ENCODE peak calls at places on chromosomes 7 and 10, in seven cellular contexts. D, I, H, E, V, X and A are unnamed samples.
A peak's percentile ranks its signal among the peaks of the same experiment; 100 is the strongest.

GRCh38 chr7:106611911-106612310 is 49.0 kb downstream of the CCDC71L start:
- DNase-seq in I (no peak), V (no peak), D (no peak), H (no peak), E (no peak), X (no peak), A (no peak)

GRCh38 chr10:11705687-11706086 is 36.5 kb upstream of the ECHDC3 start:
- DNase-seq in D (no peak), V (no peak), X (no peak), I (no peak), H (peak; percentile 35), E (peak; percentile 50), A (no peak)

GRCh38 chr7:16851829-16852228 is 30.0 kb downstream of the AGR3 start:
- DNase-seq in E (no peak), D (no peak), V (no peak), H (no peak), I (peak; percentile 4), X (no peak), A (no peak)

GRCh38 chr10:101780818-101781654 is 2.2 kb downstream of the NPM3 start:
- DNase-seq in I (peak; percentile 86), X (peak; percentile 72), V (peak; percentile 55), D (peak; percentile 44), E (peak; percentile 53), H (peak; percentile 75), A (peak; percentile 79)

GRCh38 chr10:60155945-60156683 is 233.6 kb downstream of the ANK3 start:
- DNase-seq in I (no peak), E (no peak), H (no peak), V (no peak), X (no peak), D (no peak), A (no peak)

GRCh38 chr7:151837285-151838042 is 39.5 kb downstream of the PRKAG2 start:
- DNase-seq in H (no peak), E (no peak), D (no peak), X (no peak), V (no peak), I (peak; percentile 91), A (no peak)

GRCh38 chr7:111605246-111605645 is 43.0 kb upstream of the IMMP2L start:
- DNase-seq in E (no peak), I (no peak), H (no peak), D (no peak), X (no peak), V (no peak), A (no peak)

GRCh38 chr10:8543361-8544056 is 489.0 kb downstream of the GATA3 start:
- DNase-seq in H (no peak), E (no peak), X (peak; percentile 8), I (no peak), D (no peak), V (no peak), A (no peak)

GRCh38 chr7:47478017-47478344 is 103.9 kb downstream of the TNS3 start:
- DNase-seq in V (no peak), I (no peak), D (peak; percentile 82), E (peak; percentile 70), X (no peak), H (peak; percentile 56), A (no peak)

GRCh38 chr10:62584216-62584615 is 210.0 kb downstream of the ZNF365 start:
- DNase-seq in X (no peak), D (no peak), E (peak; percentile 71), V (peak; percentile 95), H (peak; percentile 96), I (no peak), A (no peak)

GRCh38 chr7:90551036-90551435 is 45.1 kb upstream of the CDK14 start:
- DNase-seq in D (no peak), H (no peak), V (no peak), X (no peak), E (no peak), I (peak; percentile 7), A (no peak)

DNA sequence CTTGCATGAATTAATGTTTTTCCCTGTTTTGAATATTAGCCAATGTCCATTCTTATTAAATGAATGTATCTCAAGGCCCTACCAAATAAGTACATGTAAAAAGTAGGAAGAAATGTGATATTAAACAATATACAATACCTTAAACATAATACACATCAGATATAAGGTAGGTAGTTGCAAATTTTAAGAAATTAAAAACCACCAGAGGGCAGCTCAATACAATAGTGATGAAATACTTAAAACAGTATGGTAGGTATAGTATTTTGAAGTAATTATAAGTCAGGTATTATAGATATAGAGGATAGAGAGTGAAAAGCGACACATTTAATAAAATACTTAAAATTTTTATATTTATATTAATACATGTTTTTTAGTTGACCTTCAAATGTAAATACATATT is 43.6 kb upstream of the CDK14 start:
- DNase-seq in D (no peak), X (no peak), H (peak; percentile 45), I (no peak), V (peak; percentile 37), E (peak; percentile 54), A (no peak)
- TF ChIP-seq CTCF in D (no peak), X (no peak), H (peak; percentile 29), I (no peak), V (peak; percentile 18), E (no peak), A (no peak)

DNA sequence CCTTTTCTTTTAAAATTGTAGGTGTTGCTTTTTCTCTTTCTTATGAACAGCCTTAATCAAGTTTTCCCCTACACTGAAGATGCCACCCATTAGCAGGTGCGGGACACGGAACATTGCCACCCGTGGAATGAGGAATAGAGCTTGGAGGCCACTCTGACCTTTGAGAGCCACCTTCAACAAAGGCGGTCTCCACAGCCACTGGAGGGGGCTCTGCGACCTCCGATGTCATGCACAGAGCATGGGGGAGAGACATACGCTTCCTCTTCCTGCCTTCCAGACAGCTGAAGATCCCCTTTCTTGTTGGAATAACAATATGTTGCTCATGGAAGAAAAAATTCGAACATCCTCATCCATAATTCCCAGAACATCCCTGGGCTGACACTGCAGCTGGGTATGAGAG is 39.1 kb downstream of the ADARB2 start:
- DNase-seq in H (no peak), I (no peak), V (no peak), D (no peak), E (no peak), X (no peak), A (no peak)
- TF ChIP-seq CTCF in H (no peak), I (peak; percentile 32), V (no peak), D (no peak), E (no peak), X (no peak), A (no peak)

GRCh38 chr7:73978681-73979563 is 49.1 kb upstream of the ELN start:
- DNase-seq in I (peak; percentile 49), X (peak; percentile 90), E (peak; percentile 54), V (no peak), D (no peak), H (peak; percentile 69), A (peak; percentile 49)
- TF ChIP-seq CTCF in I (peak; percentile 54), X (peak; percentile 69), E (peak; percentile 33), V (peak; percentile 27), D (no peak), H (peak; percentile 37), A (no peak)

GRCh38 chr10:111972109-111972508 is 211.5 kb downstream of the GPAM start:
- DNase-seq in X (peak; percentile 4), V (no peak), I (no peak), E (no peak), H (no peak), D (no peak), A (no peak)

GRCh38 chr10:111968624-111969023 is 214.9 kb downstream of the GPAM start:
- DNase-seq in X (no peak), H (no peak), V (no peak), I (no peak), E (no peak), D (no peak), A (no peak)

GRCh38 chr10:111962951-111963350 is 220.6 kb downstream of the GPAM start:
- DNase-seq in V (no peak), E (no peak), H (no peak), D (no peak), I (no peak), X (no peak), A (no peak)

GRCh38 chr10:111967116-111967515 is 216.4 kb downstream of the GPAM start:
- DNase-seq in X (no peak), H (no peak), I (no peak), D (no peak), V (no peak), E (no peak), A (no peak)

GRCh38 chr10:111967547-111967946 is 216.0 kb downstream of the GPAM start:
- DNase-seq in I (no peak), V (no peak), E (no peak), D (no peak), H (no peak), X (no peak), A (no peak)
- TF ChIP-seq CTCF in I (no peak), V (no peak), E (no peak), D (no peak), H (no peak), X (no peak), A (no peak)